ENCODE peak calls at places on chromosomes 5 and 9, in seven cellular contexts. T, E, R, S, A, I and K are unnamed samples.

GRCh38 chr9:134422701-134423100 is 96.4 kb downstream of the RXRA start:
- DNase-seq in T (no peak), S (no peak), R (no peak), E (no peak), I (no peak), A (no peak), K (no peak)

GRCh38 chr5:172452398-172453205 is 1.7 kb downstream of the SH3PXD2B start:
- DNase-seq in S (no peak), E (no peak), T (no peak), I (no peak), R (no peak), A (no peak), K (no peak)

GRCh38 chr9:117247271-117247670 is 167.6 kb downstream of the ASTN2 start:
- DNase-seq in E (peak; percentile 27), T (no peak), A (no peak), I (no peak), R (peak; percentile 2), S (peak; percentile 26), K (no peak)

GRCh38 chr5:31530541-31531265 is 1.2 kb downstream of the DROSHA start:
- DNase-seq in E (no peak), S (no peak), R (no peak), A (no peak), I (no peak), T (no peak), K (no peak)

GRCh38 chr5:43225649-43226245 is 33.7 kb downstream of the NIM1K start:
- DNase-seq in I (no peak), A (no peak), T (no peak), R (no peak), S (no peak), E (no peak), K (no peak)

GRCh38 chr9:129069128-129069824 is 11.6 kb upstream of the DOLPP1 start:
- DNase-seq in A (peak; percentile 33), T (peak; percentile 18), I (peak; percentile 85), R (no peak), E (no peak), S (no peak), K (peak; percentile 93)

GRCh38 chr9:99000480-99001395 is 57.0 kb downstream of the COL15A1 start:
- DNase-seq in T (peak; percentile 40), R (peak; percentile 67), A (peak; percentile 37), I (no peak), E (peak; percentile 26), S (peak; percentile 41), K (no peak)

GRCh38 chr5:114305402-114306207 is 56.3 kb upstream of the KCNN2 start:
- DNase-seq in I (no peak), T (no peak), R (peak; percentile 13), A (no peak), S (no peak), E (no peak), K (no peak)

GRCh38 chr5:141192110-141192725 is at the start of gene PCDHB10:
- DNase-seq in E (no peak), R (peak; percentile 19), A (no peak), I (peak; percentile 37), S (no peak), T (no peak), K (no peak)

GRCh38 chr5:84696651-84697050 is 312.0 kb upstream of the EDIL3 start:
- DNase-seq in R (no peak), A (no peak), I (no peak), T (no peak), E (no peak), S (no peak), K (no peak)

GRCh38 chr5:18105449-18105848 is 471.2 kb downstream of the TAF11L14 start:
- DNase-seq in T (no peak), S (no peak), E (no peak), A (no peak), I (no peak), R (no peak), K (no peak)

GRCh38 chr5:133769842-133770241 is 157.5 kb upstream of the FSTL4 start:
- DNase-seq in T (no peak), S (no peak), A (no peak), R (no peak), E (no peak), I (no peak), K (no peak)

GRCh38 chr9:121222524-121223171 is 21.0 kb upstream of the RAB14 start:
- DNase-seq in S (peak; percentile 71), R (peak; percentile 44), E (no peak), I (no peak), A (no peak), T (no peak), K (no peak)

GRCh38 chr9:93093449-93094293 is 2.3 kb upstream of the CARD19 start:
- DNase-seq in R (no peak), S (no peak), I (peak; percentile 82), T (no peak), E (no peak), A (no peak), K (peak; percentile 44)

GRCh38 chr9:98775831-98776441 is 20.4 kb downstream of the ANKS6 start:
- DNase-seq in R (peak; percentile 5), S (peak; percentile 30), T (no peak), A (no peak), E (peak; percentile 45), I (no peak), K (no peak)